ENCODE peak calls at places on chromosome 12, in four cellular contexts. N, H, R and B are unnamed samples.

GRCh38 chr12:51863921-51864700 is 15.6 kb upstream of the FIGNL2 start:
- DNase-seq in R (no peak), N (no peak), H (no peak), B (peak; percentile 19)

GRCh38 chr12:96285158-96285557 is 91.0 kb downstream of the ELK3 start:
- DNase-seq in R (no peak), H (no peak), N (no peak), B (no peak)

GRCh38 chr12:129486931-129487330 is 416.9 kb downstream of the TMEM132D start:
- DNase-seq in N (no peak), H (no peak), R (no peak), B (no peak)

GRCh38 chr12:58967551-58967950 is 47.2 kb upstream of the LRIG3 start:
- DNase-seq in R (no peak), N (no peak), H (no peak), B (no peak)

GRCh38 chr12:38704455-38704854 is 200.9 kb downstream of the CPNE8 start:
- DNase-seq in R (no peak), N (no peak), H (no peak), B (no peak)

GRCh38 chr12:72236071-72236705 is 36.0 kb upstream of the TRHDE start:
- DNase-seq in N (no peak), R (no peak), H (no peak), B (no peak)

GRCh38 chr12:66329941-66330340 is 27.6 kb downstream of the HELB start:
- DNase-seq in R (no peak), N (no peak), H (no peak), B (no peak)

GRCh38 chr12:76422878-76423438 is 74.7 kb upstream of the BBS10 start:
- DNase-seq in N (no peak), H (no peak), R (no peak), B (no peak)

GRCh38 chr12:32603071-32603470 is 76.0 kb upstream of the DNM1L start:
- DNase-seq in R (no peak), H (no peak), N (no peak), B (no peak)

GRCh38 chr12:84694111-84694510 is 218.5 kb downstream of the SLC6A15 start:
- DNase-seq in R (no peak), N (no peak), H (no peak), B (no peak)

GRCh38 chr12:80763874-80764273 is 47.2 kb downstream of the MYF5 start:
- DNase-seq in R (no peak), H (no peak), N (no peak), B (no peak)

GRCh38 chr12:97512696-97513095 is 50.1 kb downstream of the RMST start:
- DNase-seq in R (no peak), H (no peak), N (no peak), B (no peak)

GRCh38 chr12:80821513-80822000 is 104.8 kb downstream of the MYF5 start:
- DNase-seq in H (no peak), R (peak; percentile 5), N (no peak), B (no peak)

GRCh38 chr12:95630496-95630895 is 79.2 kb upstream of the USP44 start:
- DNase-seq in N (no peak), H (no peak), R (no peak), B (no peak)

GRCh38 chr12:114186241-114187002 is 219.5 kb downstream of the TBX5 start:
- DNase-seq in N (no peak), R (no peak), H (no peak), B (no peak)

GRCh38 chr12:119036878-119037493 is 55.6 kb downstream of the SRRM4 start:
- DNase-seq in N (no peak), H (peak; percentile 31), R (peak; percentile 6), B (no peak)

GRCh38 chr12:78641837-78642423 is 222.6 kb upstream of the SYT1 start:
- DNase-seq in N (no peak), H (no peak), R (no peak), B (no peak)

GRCh38 chr12:91722072-91722471 is 423.6 kb downstream of the BTG1 start:
- DNase-seq in R (no peak), N (no peak), H (no peak), B (no peak)

GRCh38 chr12:87667378-87667777 is 361.8 kb downstream of the C12orf50 start:
- DNase-seq in N (no peak), R (no peak), H (no peak), B (no peak)

GRCh38 chr12:6606331-6607131 is 648 bp downstream of the CHD4 start:
- DNase-seq in N (peak; percentile 80), H (peak; percentile 59), R (peak; percentile 88), B (peak; percentile 58)

GRCh38 chr12:127295630-127296029 is 971.3 kb upstream of the TMEM132C start:
- DNase-seq in N (no peak), H (no peak), R (no peak), B (no peak)

GRCh38 chr12:64691793-64692583 is 67.2 kb downstream of the GNS start:
- DNase-seq in N (no peak), R (no peak), H (no peak), B (no peak)

GRCh38 chr12:58443273-58443980 is 476.9 kb downstream of the LRIG3 start:
- DNase-seq in N (no peak), R (peak; percentile 6), H (no peak), B (no peak)

GRCh38 chr12:30514666-30515065 is 181.0 kb downstream of the IPO8 start:
- DNase-seq in N (no peak), H (no peak), R (no peak), B (no peak)

GRCh38 chr12:128864516-128865186 is 11.4 kb downstream of the GLT1D1 start:
- DNase-seq in R (peak; percentile 77), N (peak; percentile 46), H (no peak), B (no peak)

GRCh38 chr12:32583535-32583934 is 95.6 kb upstream of the DNM1L start:
- DNase-seq in N (no peak), H (no peak), R (no peak), B (no peak)

DNA sequence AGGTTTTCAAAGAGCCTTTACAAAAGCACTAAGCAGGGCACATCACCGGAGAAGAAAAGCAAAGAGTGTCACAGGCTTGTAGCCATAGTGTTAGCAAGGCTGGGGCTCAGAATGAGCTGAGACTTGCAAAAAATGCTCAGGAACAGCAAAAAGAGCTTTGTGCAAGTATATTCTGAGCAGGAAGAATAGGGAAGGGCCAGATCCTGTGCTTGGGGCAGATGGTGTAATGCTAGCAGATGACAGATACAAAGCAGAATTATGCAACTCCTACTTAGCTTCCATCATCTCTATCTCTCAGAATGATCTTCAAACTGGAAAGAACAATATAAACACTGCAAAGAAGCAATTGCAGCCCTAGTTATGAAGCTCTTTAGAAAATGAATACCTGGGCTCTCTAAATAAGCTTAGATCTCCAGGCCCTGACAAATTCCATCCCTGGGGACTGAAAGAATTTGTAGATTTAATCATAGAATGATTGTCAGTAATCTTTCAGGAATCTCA is 23.7 kb upstream of the PARP11 start:
- DNase-seq in N (no peak), H (no peak), R (peak; percentile 14), B (no peak)
- H3K4me1 ChIP-seq in N (no peaks in the 10 kb centered on the region), H (no peaks in the 10 kb centered on the region), R (no peaks in the 10 kb centered on the region), B (peaks cover 78% of the 10 kb centered on the region)

GRCh38 chr12:53052419-53053222 is 2.8 kb downstream of the TNS2 start:
- DNase-seq in N (peak; percentile 95), H (peak; percentile 92), R (peak; percentile 94), B (no peak)
- H3K27ac ChIP-seq in N (peak overlapping the region; percentile 96), H (peak overlapping the region; percentile 98), R (peak overlapping the region; percentile 95), B (no peak overlapping the region)

DNA sequence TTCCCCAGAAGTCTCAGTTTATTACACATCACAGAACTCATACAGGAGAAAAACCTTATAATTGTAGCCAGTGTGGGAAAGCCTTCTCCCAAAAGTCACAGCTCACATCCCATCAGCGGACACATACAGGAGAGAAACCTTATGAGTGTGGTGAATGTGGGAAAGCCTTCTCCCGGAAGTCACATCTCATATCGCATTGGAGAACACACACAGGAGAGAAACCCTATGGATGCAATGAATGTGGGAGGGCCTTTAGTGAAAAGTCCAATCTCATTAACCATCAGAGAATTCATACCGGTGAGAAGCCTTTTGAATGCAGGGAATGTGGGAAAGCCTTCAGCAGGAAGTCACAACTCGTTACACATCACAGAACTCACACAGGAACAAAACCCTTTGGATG is 20.1 kb downstream of the ZNF84 start:
- DNase-seq in H (no peak), R (no peak), N (no peak), B (no peak)
- H3K9me3 ChIP-seq in H (peaks cover 87% of the 10 kb centered on the region), R (peaks cover 95% of the 10 kb centered on the region), N (peaks cover 21% of the 10 kb centered on the region), B (peaks cover 74% of the 10 kb centered on the region)

DNA sequence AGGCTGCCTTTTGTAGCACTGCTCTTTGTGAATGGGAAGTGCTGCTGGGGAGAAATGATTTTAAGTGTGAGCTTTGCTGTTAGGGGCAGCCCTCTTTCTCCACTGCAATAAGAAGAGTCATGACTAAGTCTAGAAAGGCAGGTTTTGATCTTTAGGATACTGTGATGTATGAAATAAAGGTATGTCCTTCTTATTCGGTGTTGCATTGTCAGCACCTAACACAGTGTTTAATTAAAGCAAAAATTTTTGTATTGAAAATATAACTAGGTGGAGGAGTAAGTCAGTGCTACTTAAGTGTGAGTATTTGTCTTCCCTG is 81.5 kb downstream of the ETV6 start:
- DNase-seq in R (no peak), N (no peak), H (no peak), B (no peak)
- H3K4me1 ChIP-seq in R (peaks cover 41% of the 10 kb centered on the region), N (peaks cover 7% of the 10 kb centered on the region), H (peaks cover 64% of the 10 kb centered on the region), B (peaks cover 67% of the 10 kb centered on the region)